ENCODE peak calls at places on chromosomes 12 and 14, in seven cellular contexts. U, T, R, Q, V, E and S are unnamed samples.

GRCh38 chr12:81759215-81759991 is at the start of gene PPFIA2:
- DNase-seq in E (peak; percentile 56), Q (no peak), T (peak; percentile 34), U (peak; percentile 47), R (peak; percentile 8), V (no peak), S (peak; percentile 3)

GRCh38 chr14:72651081-72651480 is 242.8 kb downstream of the DPF3 start:
- DNase-seq in U (no peak), E (no peak), T (peak; percentile 24), R (no peak), V (no peak), Q (peak; percentile 75), S (no peak)

GRCh38 chr14:87643005-87643404 is 350.0 kb downstream of the GALC start:
- DNase-seq in V (no peak), T (no peak), E (no peak), Q (no peak), R (no peak), U (no peak), S (peak; percentile 7)

GRCh38 chr14:106790189-106791036 is 1264.0 kb downstream of the TMEM121 start:
- DNase-seq in V (peak; percentile 26), E (no peak), U (peak; percentile 72), R (peak; percentile 58), T (no peak), Q (peak; percentile 36), S (no peak)

GRCh38 chr12:111758120-111758561 is 8.6 kb upstream of the ALDH2 start:
- DNase-seq in Q (no peak), E (no peak), R (peak; percentile 35), T (no peak), U (peak; percentile 83), V (no peak), S (peak; percentile 65)

GRCh38 chr12:47378222-47378582 is 298.4 kb upstream of the AMIGO2 start:
- DNase-seq in U (no peak), T (no peak), R (no peak), Q (no peak), E (no peak), V (no peak), S (no peak)

GRCh38 chr12:113665457-113665856 is 193.8 kb upstream of the LHX5 start:
- DNase-seq in T (no peak), V (no peak), R (no peak), Q (no peak), U (no peak), E (no peak), S (no peak)

GRCh38 chr12:88985011-88985410 is 367.3 kb downstream of the DUSP6 start:
- DNase-seq in U (no peak), Q (no peak), T (no peak), E (no peak), V (no peak), R (no peak), S (no peak)

GRCh38 chr14:50792058-50792477 is 38.9 kb downstream of the NIN start:
- DNase-seq in Q (no peak), U (no peak), R (no peak), T (no peak), V (no peak), E (no peak), S (no peak)

GRCh38 chr14:101412741-101413140 is 148.6 kb upstream of the DIO3 start:
- DNase-seq in E (no peak), U (no peak), V (peak; percentile 57), T (no peak), Q (peak; percentile 87), R (no peak), S (no peak)

GRCh38 chr14:49908433-49908782 is 15.5 kb downstream of the ARF6 start:
- DNase-seq in E (no peak), V (peak; percentile 67), T (no peak), Q (peak; percentile 93), R (no peak), U (no peak), S (peak; percentile 64)

GRCh38 chr12:13379531-13379930 is 183.0 kb downstream of the EMP1 start:
- DNase-seq in U (no peak), E (no peak), T (no peak), R (no peak), Q (no peak), V (no peak), S (no peak)

GRCh38 chr14:99189201-99189801 is 82.7 kb downstream of the BCL11B start:
- DNase-seq in E (no peak), T (no peak), U (no peak), Q (no peak), V (no peak), R (no peak), S (no peak)

GRCh38 chr12:19411234-19412221 is 27.8 kb upstream of the AEBP2 start:
- DNase-seq in V (no peak), U (no peak), R (no peak), T (no peak), E (no peak), Q (no peak), S (peak; percentile 82)

GRCh38 chr14:96681826-96682225 is 115.4 kb upstream of the VRK1 start:
- DNase-seq in V (no peak), E (no peak), R (no peak), Q (peak; percentile 40), U (no peak), T (no peak), S (peak; percentile 8)

GRCh38 chr14:81625343-81625742 is 91.7 kb upstream of the SEL1L start:
- DNase-seq in R (peak; percentile 26), Q (peak; percentile 55), T (no peak), V (peak; percentile 10), E (no peak), U (no peak), S (no peak)

GRCh38 chr12:74171478-74171909 is 366.1 kb upstream of the ATXN7L3B start:
- DNase-seq in R (no peak), Q (no peak), T (no peak), E (no peak), V (no peak), U (no peak), S (no peak)

GRCh38 chr14:58639842-58640484 is 2.2 kb downstream of the DACT1 start:
- DNase-seq in Q (peak; percentile 96), V (peak; percentile 55), E (peak; percentile 43), T (peak; percentile 85), U (no peak), R (peak; percentile 89), S (peak; percentile 56)

GRCh38 chr14:100568998-100569733 is 18.1 kb downstream of the BEGAIN start:
- DNase-seq in R (no peak), T (no peak), Q (no peak), E (no peak), V (no peak), U (no peak), S (no peak)

GRCh38 chr12:109626378-109627115 is 53.0 kb downstream of the MVK start:
- DNase-seq in U (no peak), R (no peak), V (no peak), E (no peak), Q (no peak), T (no peak), S (no peak)

GRCh38 chr14:101625336-101626097 is 64.2 kb downstream of the DIO3 start:
- DNase-seq in E (no peak), R (no peak), T (no peak), Q (peak; percentile 41), U (no peak), V (no peak), S (peak; percentile 11)